ENCODE peak calls at places on chromosomes 16 and 17, in seven cellular contexts. K is AG20443; U is activated naive CD4-positive, alpha-beta T cell; Z is suprapubic skin; Q is fibroblast of lung; S is hypothalamus; P is EH. H is an unnamed sample.

GRCh38 chr16:10256855-10257641 is 74.8 kb upstream of the GRIN2A start:
- DNase-seq in K (peak), U (peak), Z (no peak), Q (peak), S (no peak), P (peak), H (no peak)

GRCh38 chr16:15607700-15608396 is 35.1 kb downstream of the MARF1 start:
- DNase-seq in K (no peak), U (no peak), Z (no peak), Q (peak), S (no peak), P (peak), H (no peak)

GRCh38 chr17:28725660-28726395 is at the start of gene TLCD1:
- DNase-seq in K (peak), U (peak), Z (no peak), Q (peak), S (peak), P (peak), H (no peak)

GRCh38 chr17:18186271-18186982 is 2.8 kb downstream of the ALKBH5 start:
- DNase-seq in K (peak), U (no peak), Z (no peak), Q (peak), S (peak), P (peak), H (no peak)

GRCh38 chr17:77177002-77177401 is 36.2 kb downstream of the SEC14L1 start:
- DNase-seq in K (no peak), U (no peak), Z (no peak), Q (no peak), S (no peak), P (peak), H (no peak)

GRCh38 chr16:67841198-67841815 is 813 bp upstream of the THAP11 start:
- DNase-seq in K (no peak), U (no peak), Z (no peak), Q (no peak), S (no peak), P (no peak), H (no peak)

GRCh38 chr16:68079616-68080344 is 5.4 kb upstream of the NFATC3 start:
- DNase-seq in K (peak), U (no peak), Z (peak), Q (peak), S (no peak), P (no peak), H (no peak)

GRCh38 chr16:69490707-69491324 is 66.4 kb downstream of the CYB5B start:
- DNase-seq in K (no peak), U (no peak), Z (no peak), Q (no peak), S (no peak), P (no peak), H (no peak)

GRCh38 chr16:11047057-11047456 is 102.7 kb downstream of the CLEC16A start:
- DNase-seq in K (peak), U (no peak), Z (peak), Q (peak), S (no peak), P (peak), H (no peak)

GRCh38 chr17:330993-331701 is 21.5 kb downstream of the RPH3AL start:
- DNase-seq in K (no peak), U (no peak), Z (no peak), Q (no peak), S (no peak), P (no peak), H (no peak)